ENCODE peak calls at places on chromosomes 12 and 14, in nine cellular contexts. One of them, this sample, is unnamed.

GRCh38 chr12:102685172-102685571 is 204.8 kb upstream of the IGF1 start:
- DNase-seq in SK-N-DZ: no peak
- DNase-seq in psoas muscle: no peak
- DNase-seq in HFFc6: no peak
- DNase-seq in fibroblast of pulmonary artery: no peak
- DNase-seq in stimulated activated CD8-positive, alpha-beta memory T cell treated with anti-CD3 and anti-CD28 coated beads, Interleukin-2, amount 100 ng/mL, for 1 hour: no peak
- DNase-seq in foreskin fibroblast: no peak
- DNase-seq in G401: no peak
- DNase-seq in body of pancreas: no peak
- DNase-seq in this sample: no peak

GRCh38 chr12:31406345-31406744 is 80.4 kb upstream of the SINHCAF start:
- DNase-seq in SK-N-DZ: no peak
- DNase-seq in psoas muscle: no peak
- DNase-seq in HFFc6: no peak
- DNase-seq in fibroblast of pulmonary artery: no peak
- DNase-seq in stimulated activated CD8-positive, alpha-beta memory T cell treated with anti-CD3 and anti-CD28 coated beads, Interleukin-2, amount 100 ng/mL, for 1 hour: no peak
- DNase-seq in foreskin fibroblast: no peak
- DNase-seq in G401: no peak
- DNase-seq in body of pancreas: no peak
- DNase-seq in this sample: no peak

GRCh38 chr12:14545144-14546124 is 22.2 kb downstream of the PLBD1 start:
- DNase-seq in SK-N-DZ: peak
- DNase-seq in psoas muscle: no peak
- DNase-seq in HFFc6: no peak
- DNase-seq in fibroblast of pulmonary artery: no peak
- DNase-seq in stimulated activated CD8-positive, alpha-beta memory T cell treated with anti-CD3 and anti-CD28 coated beads, Interleukin-2, amount 100 ng/mL, for 1 hour: no peak
- DNase-seq in foreskin fibroblast: no peak
- DNase-seq in G401: no peak
- DNase-seq in body of pancreas: no peak
- DNase-seq in this sample: no peak

GRCh38 chr14:83765200-83765599 is 1764.7 kb upstream of the FLRT2 start:
- DNase-seq in SK-N-DZ: no peak
- DNase-seq in psoas muscle: no peak
- DNase-seq in HFFc6: no peak
- DNase-seq in fibroblast of pulmonary artery: no peak
- DNase-seq in stimulated activated CD8-positive, alpha-beta memory T cell treated with anti-CD3 and anti-CD28 coated beads, Interleukin-2, amount 100 ng/mL, for 1 hour: no peak
- DNase-seq in foreskin fibroblast: no peak
- DNase-seq in G401: no peak
- DNase-seq in body of pancreas: no peak
- DNase-seq in this sample: no peak

GRCh38 chr12:118164798-118165486 is 29.0 kb downstream of the PEBP1 start:
- DNase-seq in SK-N-DZ: no peak
- DNase-seq in psoas muscle: no peak
- DNase-seq in HFFc6: peak
- DNase-seq in fibroblast of pulmonary artery: peak
- DNase-seq in stimulated activated CD8-positive, alpha-beta memory T cell treated with anti-CD3 and anti-CD28 coated beads, Interleukin-2, amount 100 ng/mL, for 1 hour: no peak
- DNase-seq in foreskin fibroblast: peak
- DNase-seq in G401: peak
- DNase-seq in body of pancreas: no peak
- DNase-seq in this sample: no peak

GRCh38 chr14:76084374-76084773 is 67.3 kb upstream of the GPATCH2L start:
- DNase-seq in SK-N-DZ: no peak
- DNase-seq in psoas muscle: no peak
- DNase-seq in HFFc6: no peak
- DNase-seq in fibroblast of pulmonary artery: no peak
- DNase-seq in stimulated activated CD8-positive, alpha-beta memory T cell treated with anti-CD3 and anti-CD28 coated beads, Interleukin-2, amount 100 ng/mL, for 1 hour: no peak
- DNase-seq in foreskin fibroblast: no peak
- DNase-seq in G401: no peak
- DNase-seq in body of pancreas: no peak
- DNase-seq in this sample: no peak

GRCh38 chr12:752673-753400 is 458 bp downstream of the WNK1 start:
- DNase-seq in SK-N-DZ: peak
- DNase-seq in psoas muscle: peak
- DNase-seq in HFFc6: no peak
- DNase-seq in fibroblast of pulmonary artery: peak
- DNase-seq in stimulated activated CD8-positive, alpha-beta memory T cell treated with anti-CD3 and anti-CD28 coated beads, Interleukin-2, amount 100 ng/mL, for 1 hour: peak
- DNase-seq in foreskin fibroblast: peak
- DNase-seq in G401: peak
- DNase-seq in body of pancreas: peak
- DNase-seq in this sample: peak

GRCh38 chr14:74333909-74334308 is 14.4 kb upstream of the VRTN start:
- DNase-seq in SK-N-DZ: no peak
- DNase-seq in psoas muscle: no peak
- DNase-seq in HFFc6: peak
- DNase-seq in fibroblast of pulmonary artery: peak
- DNase-seq in stimulated activated CD8-positive, alpha-beta memory T cell treated with anti-CD3 and anti-CD28 coated beads, Interleukin-2, amount 100 ng/mL, for 1 hour: no peak
- DNase-seq in foreskin fibroblast: peak
- DNase-seq in G401: no peak
- DNase-seq in body of pancreas: no peak
- DNase-seq in this sample: no peak

GRCh38 chr12:3365416-3366385 is 125.3 kb upstream of the PRMT8 start:
- DNase-seq in SK-N-DZ: no peak
- DNase-seq in psoas muscle: no peak
- DNase-seq in HFFc6: no peak
- DNase-seq in fibroblast of pulmonary artery: no peak
- DNase-seq in stimulated activated CD8-positive, alpha-beta memory T cell treated with anti-CD3 and anti-CD28 coated beads, Interleukin-2, amount 100 ng/mL, for 1 hour: no peak
- DNase-seq in foreskin fibroblast: peak
- DNase-seq in G401: peak
- DNase-seq in body of pancreas: peak
- DNase-seq in this sample: no peak

GRCh38 chr12:26697217-26697616 is 135.8 kb downstream of the ITPR2 start:
- DNase-seq in SK-N-DZ: no peak
- DNase-seq in psoas muscle: no peak
- DNase-seq in HFFc6: no peak
- DNase-seq in fibroblast of pulmonary artery: peak
- DNase-seq in stimulated activated CD8-positive, alpha-beta memory T cell treated with anti-CD3 and anti-CD28 coated beads, Interleukin-2, amount 100 ng/mL, for 1 hour: no peak
- DNase-seq in foreskin fibroblast: no peak
- DNase-seq in G401: no peak
- DNase-seq in body of pancreas: no peak
- DNase-seq in this sample: no peak

GRCh38 chr12:103994235-103994634 is 28.6 kb downstream of the TDG start:
- DNase-seq in SK-N-DZ: no peak
- DNase-seq in psoas muscle: no peak
- DNase-seq in HFFc6: no peak
- DNase-seq in fibroblast of pulmonary artery: no peak
- DNase-seq in stimulated activated CD8-positive, alpha-beta memory T cell treated with anti-CD3 and anti-CD28 coated beads, Interleukin-2, amount 100 ng/mL, for 1 hour: no peak
- DNase-seq in foreskin fibroblast: no peak
- DNase-seq in G401: no peak
- DNase-seq in body of pancreas: no peak
- DNase-seq in this sample: peak

GRCh38 chr12:12081836-12082497 is 11.2 kb downstream of the BCL2L14 start:
- DNase-seq in SK-N-DZ: peak
- DNase-seq in psoas muscle: no peak
- DNase-seq in HFFc6: peak
- DNase-seq in fibroblast of pulmonary artery: peak
- DNase-seq in stimulated activated CD8-positive, alpha-beta memory T cell treated with anti-CD3 and anti-CD28 coated beads, Interleukin-2, amount 100 ng/mL, for 1 hour: no peak
- DNase-seq in foreskin fibroblast: no peak
- DNase-seq in G401: peak
- DNase-seq in body of pancreas: no peak
- DNase-seq in this sample: no peak

GRCh38 chr14:33282811-33283210 is 344.1 kb downstream of the NPAS3 start:
- DNase-seq in SK-N-DZ: no peak
- DNase-seq in psoas muscle: no peak
- DNase-seq in HFFc6: no peak
- DNase-seq in fibroblast of pulmonary artery: peak
- DNase-seq in stimulated activated CD8-positive, alpha-beta memory T cell treated with anti-CD3 and anti-CD28 coated beads, Interleukin-2, amount 100 ng/mL, for 1 hour: no peak
- DNase-seq in foreskin fibroblast: no peak
- DNase-seq in G401: no peak
- DNase-seq in body of pancreas: no peak
- DNase-seq in this sample: no peak

GRCh38 chr12:47835017-47835830 is 15.5 kb upstream of the HDAC7 start:
- DNase-seq in SK-N-DZ: no peak
- DNase-seq in psoas muscle: no peak
- DNase-seq in HFFc6: no peak
- DNase-seq in fibroblast of pulmonary artery: no peak
- DNase-seq in stimulated activated CD8-positive, alpha-beta memory T cell treated with anti-CD3 and anti-CD28 coated beads, Interleukin-2, amount 100 ng/mL, for 1 hour: no peak
- DNase-seq in foreskin fibroblast: no peak
- DNase-seq in G401: no peak
- DNase-seq in body of pancreas: no peak
- DNase-seq in this sample: no peak

GRCh38 chr12:12403264-12404248 is 46.7 kb downstream of the BORCS5 start:
- DNase-seq in SK-N-DZ: peak
- DNase-seq in psoas muscle: no peak
- DNase-seq in HFFc6: no peak
- DNase-seq in fibroblast of pulmonary artery: peak
- DNase-seq in stimulated activated CD8-positive, alpha-beta memory T cell treated with anti-CD3 and anti-CD28 coated beads, Interleukin-2, amount 100 ng/mL, for 1 hour: no peak
- DNase-seq in foreskin fibroblast: no peak
- DNase-seq in G401: no peak
- DNase-seq in body of pancreas: no peak
- DNase-seq in this sample: no peak

GRCh38 chr12:116161588-116161987 is 115.9 kb downstream of the MED13L start:
- DNase-seq in SK-N-DZ: no peak
- DNase-seq in psoas muscle: no peak
- DNase-seq in HFFc6: no peak
- DNase-seq in fibroblast of pulmonary artery: peak
- DNase-seq in stimulated activated CD8-positive, alpha-beta memory T cell treated with anti-CD3 and anti-CD28 coated beads, Interleukin-2, amount 100 ng/mL, for 1 hour: no peak
- DNase-seq in foreskin fibroblast: no peak
- DNase-seq in G401: no peak
- DNase-seq in body of pancreas: no peak
- DNase-seq in this sample: no peak

GRCh38 chr14:65927871-65928270 is 515.3 kb downstream of the FUT8 start:
- DNase-seq in SK-N-DZ: no peak
- DNase-seq in psoas muscle: no peak
- DNase-seq in HFFc6: no peak
- DNase-seq in fibroblast of pulmonary artery: no peak
- DNase-seq in stimulated activated CD8-positive, alpha-beta memory T cell treated with anti-CD3 and anti-CD28 coated beads, Interleukin-2, amount 100 ng/mL, for 1 hour: peak
- DNase-seq in foreskin fibroblast: no peak
- DNase-seq in G401: no peak
- DNase-seq in body of pancreas: no peak
- DNase-seq in this sample: no peak

GRCh38 chr14:74905595-74906142 is 17.4 kb downstream of the RPS6KL1 start:
- DNase-seq in SK-N-DZ: peak
- DNase-seq in psoas muscle: peak
- DNase-seq in HFFc6: peak
- DNase-seq in fibroblast of pulmonary artery: peak
- DNase-seq in stimulated activated CD8-positive, alpha-beta memory T cell treated with anti-CD3 and anti-CD28 coated beads, Interleukin-2, amount 100 ng/mL, for 1 hour: peak
- DNase-seq in foreskin fibroblast: no peak
- DNase-seq in G401: peak
- DNase-seq in body of pancreas: peak
- DNase-seq in this sample: peak

GRCh38 chr12:2326470-2326869 is 273.7 kb downstream of the CACNA1C start:
- DNase-seq in SK-N-DZ: no peak
- DNase-seq in psoas muscle: no peak
- DNase-seq in HFFc6: no peak
- DNase-seq in fibroblast of pulmonary artery: no peak
- DNase-seq in stimulated activated CD8-positive, alpha-beta memory T cell treated with anti-CD3 and anti-CD28 coated beads, Interleukin-2, amount 100 ng/mL, for 1 hour: no peak
- DNase-seq in foreskin fibroblast: no peak
- DNase-seq in G401: no peak
- DNase-seq in body of pancreas: no peak
- DNase-seq in this sample: no peak

This sample was measured in gastrocnemius medialis.